ENCODE peak calls at places on chromosomes 5 and 9, in five cellular contexts. One of them, this sample, is unnamed.

GRCh38 chr5:38712416-38712815 is 133.4 kb upstream of the OSMR start:
- DNase-seq in ELF-1: no peak
- DNase-seq in dorsolateral prefrontal cortex: no peak
- DNase-seq in HEK293T: no peak
- DNase-seq in iPS DF 19.7: no peak
- DNase-seq in this sample: no peak

GRCh38 chr5:103923616-103924168 is 361.1 kb upstream of the NUDT12 start:
- DNase-seq in HEK293T: no peak
- DNase-seq in iPS DF 19.7: no peak
- DNase-seq in ELF-1: no peak
- DNase-seq in dorsolateral prefrontal cortex: no peak
- DNase-seq in this sample: no peak

GRCh38 chr5:1961952-1962595 is 79.3 kb upstream of the IRX4 start:
- DNase-seq in ELF-1: no peak
- DNase-seq in dorsolateral prefrontal cortex: no peak
- DNase-seq in iPS DF 19.7: no peak
- DNase-seq in HEK293T: no peak
- DNase-seq in this sample: no peak

GRCh38 chr9:137669261-137669672 is 50.5 kb downstream of the EHMT1 start:
- DNase-seq in ELF-1: peak
- DNase-seq in iPS DF 19.7: no peak
- DNase-seq in dorsolateral prefrontal cortex: no peak
- DNase-seq in HEK293T: no peak
- DNase-seq in this sample: no peak

GRCh38 chr5:151132959-151133358 is 24.6 kb downstream of the ANXA6 start:
- DNase-seq in HEK293T: no peak
- DNase-seq in iPS DF 19.7: no peak
- DNase-seq in ELF-1: no peak
- DNase-seq in dorsolateral prefrontal cortex: no peak
- DNase-seq in this sample: no peak

GRCh38 chr5:107604146-107604910 is 66.4 kb downstream of the EFNA5 start:
- DNase-seq in HEK293T: no peak
- DNase-seq in dorsolateral prefrontal cortex: no peak
- DNase-seq in ELF-1: no peak
- DNase-seq in iPS DF 19.7: no peak
- DNase-seq in this sample: no peak

GRCh38 chr9:29062446-29062845 is 1489.2 kb upstream of the C9orf72 start:
- DNase-seq in HEK293T: no peak
- DNase-seq in ELF-1: no peak
- DNase-seq in dorsolateral prefrontal cortex: no peak
- DNase-seq in iPS DF 19.7: no peak
- DNase-seq in this sample: no peak

GRCh38 chr9:126699401-126699851 is 85.7 kb downstream of the LMX1B start:
- DNase-seq in HEK293T: no peak
- DNase-seq in ELF-1: no peak
- DNase-seq in iPS DF 19.7: no peak
- DNase-seq in dorsolateral prefrontal cortex: no peak
- DNase-seq in this sample: no peak

GRCh38 chr5:180367991-180368390 is 14.9 kb upstream of the GFPT2 start:
- DNase-seq in ELF-1: no peak
- DNase-seq in HEK293T: no peak
- DNase-seq in iPS DF 19.7: no peak
- DNase-seq in dorsolateral prefrontal cortex: peak
- DNase-seq in this sample: no peak

GRCh38 chr9:113638504-113638903 is 175.0 kb downstream of the RGS3 start:
- DNase-seq in HEK293T: no peak
- DNase-seq in dorsolateral prefrontal cortex: no peak
- DNase-seq in iPS DF 19.7: no peak
- DNase-seq in ELF-1: no peak
- DNase-seq in this sample: no peak

GRCh38 chr5:38467353-38468040 is 88.9 kb downstream of the LIFR start:
- DNase-seq in ELF-1: no peak
- DNase-seq in HEK293T: no peak
- DNase-seq in dorsolateral prefrontal cortex: peak
- DNase-seq in iPS DF 19.7: no peak
- DNase-seq in this sample: peak

GRCh38 chr5:140711794-140712193 is 11.5 kb downstream of the ZMAT2 start:
- DNase-seq in HEK293T: no peak
- DNase-seq in dorsolateral prefrontal cortex: no peak
- DNase-seq in ELF-1: no peak
- DNase-seq in iPS DF 19.7: no peak
- DNase-seq in this sample: no peak